ENCODE peak calls at places on chromosomes 11 and 22, in five cellular contexts. M, U, V, X and L are unnamed samples.

GRCh38 chr11:43735931-43736330 is 55.4 kb downstream of the HSD17B12 start:
- DNase-seq in M (peak), U (peak), V (no peak), X (no peak), L (peak)

GRCh38 chr11:103673773-103674172 is 362.7 kb upstream of the DDI1 start:
- DNase-seq in M (peak), U (peak), V (no peak), X (no peak), L (peak)

GRCh38 chr11:113951487-113951886 is 23.4 kb upstream of the HTR3A start:
- DNase-seq in M (no peak), U (no peak), V (no peak), X (no peak), L (no peak)

GRCh38 chr11:46686886-46687810 is 13.3 kb downstream of the ARHGAP1 start:
- DNase-seq in M (peak), U (peak), V (no peak), X (no peak), L (peak)

GRCh38 chr11:64285885-64286800 is 495 bp downstream of the GPR137 start:
- DNase-seq in M (no peak), U (no peak), V (no peak), X (peak), L (no peak)

GRCh38 chr11:36657610-36658225 is 59.7 kb upstream of the RAG2 start:
- DNase-seq in M (no peak), U (no peak), V (no peak), X (no peak), L (peak)

GRCh38 chr11:65498977-65499712 is at the start of gene MALAT1:
- DNase-seq in M (peak), U (peak), V (no peak), X (peak), L (peak)

GRCh38 chr11:69488543-69488940 is 7.1 kb downstream of the LINC01488 start:
- DNase-seq in M (no peak), U (no peak), V (no peak), X (no peak), L (no peak)

GRCh38 chr22:46090051-46090591 is 60.2 kb upstream of the PPARA start:
- DNase-seq in M (no peak), U (peak), V (no peak), X (no peak), L (no peak)

GRCh38 chr11:61826930-61827572 is 1.0 kb upstream of the FADS2 start:
- DNase-seq in M (no peak), U (no peak), V (no peak), X (peak), L (no peak)

GRCh38 chr22:50730013-50730891 is 7.8 kb upstream of the ACR start:
- DNase-seq in M (no peak), U (no peak), V (no peak), X (no peak), L (no peak)

GRCh38 chr11:69899957-69900821 is 81.0 kb upstream of the FGF3 start:
- DNase-seq in M (peak), U (peak), V (no peak), X (no peak), L (no peak)

GRCh38 chr11:47356129-47356997 is 3.9 kb upstream of the MYBPC3 start:
- DNase-seq in M (no peak), U (no peak), V (no peak), X (no peak), L (no peak)

GRCh38 chr11:128453444-128454336 is 133.7 kb downstream of the ETS1 start:
- DNase-seq in M (peak), U (peak), V (peak), X (no peak), L (peak)

GRCh38 chr22:27937453-27937852 is 18.4 kb upstream of the PITPNB start:
- DNase-seq in M (no peak), U (no peak), V (no peak), X (no peak), L (no peak)
- TF ChIP-seq CTCF in M (peak), U (no peak), V (peak), X (no peak), L (peak)

GRCh38 chr11:66729447-66729846 is 431 bp upstream of the SPTBN2 start:
- DNase-seq in M (no peak), U (no peak), V (no peak), X (no peak), L (no peak)

GRCh38 chr11:66727282-66727882 is 1.6 kb downstream of the SPTBN2 start:
- DNase-seq in M (peak), U (peak), V (no peak), X (no peak), L (peak)

GRCh38 chr11:66725646-66726045 is 3.4 kb downstream of the SPTBN2 start:
- DNase-seq in M (peak), U (peak), V (no peak), X (no peak), L (peak)

GRCh38 chr11:66728760-66729385 is at the start of gene SPTBN2:
- DNase-seq in M (no peak), U (peak), V (no peak), X (no peak), L (no peak)

GRCh38 chr11:66727883-66728759 is 895 bp downstream of the SPTBN2 start:
- DNase-seq in M (no peak), U (no peak), V (no peak), X (no peak), L (no peak)
- H3K4me3 ChIP-seq in M (peak), U (peak), V (peak), X (no peak), L (peak)

GRCh38 chr22:32203181-32204105 is 1.4 kb downstream of the RFPL2 start:
- DNase-seq in M (no peak), U (no peak), V (no peak), X (no peak), L (no peak)

GRCh38 chr22:32205974-32206773 is 1.3 kb upstream of the RFPL2 start:
- DNase-seq in M (no peak), U (no peak), V (no peak), X (no peak), L (no peak)

GRCh38 chr22:32206774-32207758 is 2.2 kb upstream of the RFPL2 start:
- DNase-seq in M (peak), U (peak), V (no peak), X (peak), L (peak)

GRCh38 chr22:32204211-32204855 is 540 bp downstream of the RFPL2 start:
- DNase-seq in M (no peak), U (no peak), V (no peak), X (no peak), L (no peak)

GRCh38 chr22:32204856-32205722 is at the start of gene RFPL2:
- DNase-seq in M (peak), U (peak), V (no peak), X (no peak), L (peak)
- TF ChIP-seq CTCF in M (no peak), U (no peak), V (no peak), X (no peak), L (no peak)

DNA sequence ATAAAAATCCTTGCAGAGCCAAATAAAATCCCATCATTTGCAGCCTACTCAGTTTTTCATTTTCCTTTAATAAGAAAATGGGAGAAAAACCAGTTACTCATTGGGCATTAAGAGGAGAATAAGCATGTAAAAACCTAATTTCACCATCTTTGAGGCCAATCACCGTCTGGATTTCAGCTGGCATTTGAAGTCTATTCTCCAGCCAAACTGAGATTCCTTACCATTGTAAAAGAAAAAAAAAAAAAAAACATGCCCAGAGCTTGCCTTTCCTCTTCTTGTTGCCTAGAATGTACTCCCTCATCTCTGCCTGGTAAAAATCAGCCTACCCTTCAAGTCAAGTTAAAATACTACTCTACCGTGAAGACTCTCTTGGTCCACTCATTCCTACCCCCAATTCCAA is 249.0 kb downstream of the TTC28 start:
- DNase-seq in M (no peak), U (peak), V (no peak), X (no peak), L (no peak)
- H3K4me3 ChIP-seq in M (no peak), U (no peak), V (no peak), X (no peak), L (no peak)

GRCh38 chr11:8810331-8811301 is 100.4 kb upstream of the AKIP1 start:
- DNase-seq in M (peak), U (peak), V (no peak), X (peak), L (peak)
- TF ChIP-seq CTCF in M (no peak), U (no peak), V (no peak), X (no peak), L (no peak)

GRCh38 chr11:13012037-13012693 is 3.0 kb downstream of the RASSF10 start:
- DNase-seq in M (no peak), U (peak), V (no peak), X (no peak), L (no peak)
- H3K4me3 ChIP-seq in M (no peak), U (no peak), V (no peak), X (no peak), L (no peak)